ENCODE peak calls at places on chromosome 22, in five cellular contexts. L is SK-N-SH, J is MM.1S, R is GM23248, U is OCI-LY7. Y is an unnamed sample.

GRCh38 chr22:24011735-24012068 is 598 bp downstream of the CABIN1 start:
- DNase-seq in R (peak; percentile 34), L (peak; percentile 37), J (no peak), U (no peak), Y (no peak)

GRCh38 chr22:40487663-40488249 is 117.4 kb downstream of the SGSM3 start:
- DNase-seq in U (peak; percentile 67), L (peak; percentile 31), R (peak; percentile 58), J (peak; percentile 44), Y (peak; percentile 28)

GRCh38 chr22:20427945-20428417 is 9.6 kb downstream of the SCARF2 start:
- DNase-seq in J (no peak), U (no peak), L (no peak), R (no peak), Y (no peak)

GRCh38 chr22:48277868-48278581 is 1515.6 kb downstream of the TBC1D22A start:
- DNase-seq in L (no peak), R (no peak), J (peak; percentile 1), U (no peak), Y (peak; percentile 50)

GRCh38 chr22:42385691-42386090 is 46.5 kb downstream of the NFAM1 start:
- DNase-seq in U (no peak), R (no peak), J (no peak), L (no peak), Y (no peak)

GRCh38 chr22:23383491-23384450 is 196.3 kb downstream of the IGLL1 start:
- DNase-seq in U (no peak), L (peak; percentile 83), J (no peak), R (peak; percentile 13), Y (peak; percentile 53)

GRCh38 chr22:31625661-31626426 is 36.2 kb downstream of the PISD start:
- DNase-seq in R (peak; percentile 50), U (no peak), J (no peak), L (no peak), Y (peak; percentile 55)

GRCh38 chr22:20057596-20058268 is 22.3 kb upstream of the DGCR8 start:
- DNase-seq in R (no peak), U (no peak), L (no peak), J (no peak), Y (no peak)

GRCh38 chr22:41367680-41368542 is 13.8 kb upstream of the TEF start:
- DNase-seq in R (peak; percentile 77), J (no peak), L (no peak), U (no peak), Y (peak; percentile 47)

GRCh38 chr22:27295605-27296004 is 506.0 kb downstream of the MN1 start:
- DNase-seq in U (no peak), J (no peak), R (no peak), L (no peak), Y (no peak)

GRCh38 chr22:40383905-40384304 is 13.5 kb downstream of the SGSM3 start:
- DNase-seq in L (no peak), J (no peak), R (peak; percentile 68), U (no peak), Y (no peak)

GRCh38 chr22:31044262-31044861 is 36.8 kb upstream of the SMTN start:
- DNase-seq in L (no peak), J (no peak), U (no peak), R (peak; percentile 23), Y (no peak)

GRCh38 chr22:37498289-37498909 is 12.2 kb upstream of the MFNG start:
- DNase-seq in J (peak; percentile 69), R (no peak), L (peak; percentile 90), U (peak; percentile 88), Y (peak; percentile 83)

GRCh38 chr22:49324527-49325491 is 502.9 kb downstream of the BRD1 start:
- DNase-seq in U (no peak), L (peak; percentile 5), J (no peak), R (no peak), Y (no peak)

GRCh38 chr22:33426451-33426850 is 368.3 kb upstream of the SYN3 start:
- DNase-seq in R (no peak), L (no peak), U (no peak), J (no peak), Y (no peak)

GRCh38 chr22:37239336-37240239 is 4.5 kb downstream of the RAC2 start:
- DNase-seq in J (no peak), R (no peak), U (no peak), L (peak; percentile 17), Y (no peak)

GRCh38 chr22:27801616-27802388 is at the start of gene MN1:
- DNase-seq in L (peak; percentile 89), U (no peak), R (peak; percentile 79), J (no peak), Y (peak; percentile 55)

GRCh38 chr22:27420817-27421361 is 380.7 kb downstream of the MN1 start:
- DNase-seq in U (no peak), L (no peak), R (peak; percentile 92), J (no peak), Y (peak; percentile 60)

GRCh38 chr22:40578171-40578570 is 58.3 kb downstream of the MRTFA start:
- DNase-seq in R (no peak), L (no peak), U (no peak), J (no peak), Y (no peak)

GRCh38 chr22:22360014-22360413 is 115.4 kb downstream of the VPREB1 start:
- DNase-seq in J (no peak), R (no peak), L (no peak), U (no peak), Y (no peak)

DNA sequence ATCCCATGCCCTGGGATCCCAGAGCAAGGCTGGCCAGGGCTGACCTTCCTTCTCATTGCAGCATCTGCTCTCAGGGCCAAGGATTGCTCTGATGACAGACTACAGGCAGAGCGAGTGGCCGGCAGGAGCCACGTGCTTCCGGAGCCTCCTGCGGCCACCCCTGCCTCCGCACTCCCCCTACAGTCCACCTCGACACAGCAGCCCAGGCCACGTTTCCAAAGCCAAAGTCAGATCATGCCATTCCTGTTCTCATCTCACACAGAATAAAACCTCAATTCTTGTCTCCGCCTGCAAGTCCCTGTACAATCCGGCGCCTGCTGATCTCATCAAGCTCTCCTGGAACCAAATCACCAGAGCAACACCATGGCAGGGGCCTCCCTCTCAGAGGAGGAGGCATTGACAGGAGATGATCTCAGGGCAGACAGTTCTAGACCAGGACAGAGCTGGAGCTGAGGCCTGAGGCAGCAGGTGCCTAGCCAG is 20.9 kb upstream of the UPK3A start:
- DNase-seq in R (peak; percentile 94), L (peak; percentile 94), J (peak; percentile 70), U (peak; percentile 65), Y (peak; percentile 91)
- H3K4me3 ChIP-seq in R (no peak overlapping the region), L (no peak overlapping the region), J (no peak overlapping the region), U (peak overlapping the region; percentile 53), Y (no peak overlapping the region)

GRCh38 chr22:38849816-38850215 is 6.0 kb upstream of the NPTXR start:
- DNase-seq in J (no peak), U (no peak), L (no peak), R (no peak), Y (no peak)
- TF ChIP-seq EZH2phosphoT487 in J (no peak), U (no peak), L (no peak), R (no peak), Y (no peak)

GRCh38 chr22:28835630-28836189 is 35.3 kb upstream of the XBP1 start:
- DNase-seq in L (no peak), R (no peak), J (no peak), U (no peak), Y (no peak)

GRCh38 chr22:28837640-28838039 is 37.3 kb upstream of the XBP1 start:
- DNase-seq in L (no peak), J (no peak), U (no peak), R (no peak), Y (no peak)

GRCh38 chr22:28841111-28841510 is 40.7 kb upstream of the XBP1 start:
- DNase-seq in J (no peak), L (no peak), U (no peak), R (peak; percentile 6), Y (no peak)

GRCh38 chr22:28843633-28844032 is 39.7 kb upstream of the ZNRF3 start:
- DNase-seq in J (no peak), R (no peak), U (no peak), L (no peak), Y (no peak)

DNA sequence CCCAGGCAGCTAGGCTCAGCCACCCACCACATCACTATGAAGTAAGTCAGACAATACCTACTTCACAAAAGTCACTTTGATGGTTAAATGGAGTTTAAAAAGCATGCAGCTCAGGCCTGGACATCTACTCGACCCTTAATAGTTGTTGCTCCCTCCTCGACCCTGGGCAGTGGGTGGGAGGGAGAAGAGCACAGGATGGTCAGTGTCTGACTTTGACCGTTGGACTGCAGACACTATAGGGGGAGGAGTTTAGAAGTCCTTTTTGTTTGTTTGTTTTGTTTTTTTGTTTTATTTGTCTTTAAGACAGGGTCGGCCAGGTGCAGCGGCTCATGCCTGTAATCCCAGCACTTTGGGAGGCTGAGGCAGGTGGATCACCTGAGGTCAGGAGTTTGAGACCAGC is 38.6 kb upstream of the XBP1 start:
- DNase-seq in L (no peak), J (no peak), R (no peak), U (no peak), Y (no peak)
- H3K4me3 ChIP-seq in L (no peak overlapping the region), J (no peak overlapping the region), R (no peak overlapping the region), U (no peak overlapping the region), Y (no peak overlapping the region)

GRCh38 chr22:50738649-50739227 is 734 bp downstream of the ACR start:
- DNase-seq in L (no peak), J (no peak), U (no peak), R (no peak), Y (no peak)

GRCh38 chr22:50739279-50739691 is 1.3 kb downstream of the ACR start:
- DNase-seq in U (no peak), R (no peak), J (no peak), L (no peak), Y (no peak)

GRCh38 chr22:50735739-50736030 is 2.3 kb upstream of the ACR start:
- DNase-seq in L (no peak), R (no peak), J (no peak), U (no peak), Y (no peak)

GRCh38 chr22:50737728-50738648 is at the start of gene ACR:
- DNase-seq in R (no peak), J (no peak), U (no peak), L (no peak), Y (no peak)

DNA sequence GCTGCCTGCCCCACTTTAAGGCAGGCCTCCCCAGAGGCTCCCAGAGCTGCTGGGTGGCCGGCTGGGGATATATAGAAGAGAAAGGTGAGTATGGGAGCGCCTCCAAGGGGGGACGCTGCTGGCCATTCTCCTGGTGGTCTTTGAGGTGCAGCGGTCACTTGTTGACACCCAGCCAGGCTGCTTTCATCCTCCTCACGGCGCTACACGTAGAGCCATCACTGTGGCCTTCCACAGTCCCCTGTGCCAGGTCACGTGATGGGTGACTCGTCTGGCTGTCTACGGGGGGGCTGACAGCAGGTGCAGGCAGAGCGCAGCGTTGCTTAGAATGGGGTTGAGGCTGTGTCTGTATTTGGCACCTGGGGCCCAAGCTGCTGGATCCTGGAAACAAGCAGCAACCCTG is 1.9 kb downstream of the ACR start:
- DNase-seq in L (no peak), R (no peak), J (no peak), U (no peak), Y (no peak)
- TF ChIP-seq EZH2phosphoT487 in L (no peak), R (no peak), J (no peak), U (no peak), Y (no peak)

Y was measured in hepatocyte.